ENCODE peak calls at places on chromosomes 5 and 9, in ten cellular contexts. Y is NCI-H526, D is NCI-H1694, X is anterior cingulate cortex, A is NCI-H460, L is GM19239, J is fibroblast of mammary gland, W is NCI-H1417, E is LoVo, H is DMS153. R is an unnamed sample.

GRCh38 chr5:74575741-74576538 is 64.6 kb downstream of the ENC1 start:
- DNase-seq in H (no peak), J (peak), E (peak), A (peak), W (no peak), L (no peak), Y (no peak), X (no peak), D (no peak), R (no peak)

GRCh38 chr5:63374085-63374484 is 588.2 kb downstream of the HTR1A start:
- DNase-seq in H (no peak), L (no peak), X (no peak), Y (no peak), A (no peak), J (no peak), D (no peak), W (no peak), E (no peak), R (no peak)

GRCh38 chr9:21817176-21817575 is 14.7 kb downstream of the MTAP start:
- DNase-seq in L (no peak), E (no peak), J (peak), D (no peak), A (no peak), W (no peak), H (no peak), X (no peak), Y (no peak), R (no peak)

GRCh38 chr5:143019157-143019556 is 249.0 kb downstream of the ARHGAP26 start:
- DNase-seq in E (no peak), H (no peak), Y (no peak), X (no peak), A (no peak), J (no peak), D (no peak), L (no peak), W (no peak), R (no peak)

GRCh38 chr5:149455889-149456409 is 76.9 kb upstream of the IL17B start:
- DNase-seq in L (no peak), J (peak), W (no peak), Y (no peak), H (no peak), D (peak), A (no peak), E (peak), X (no peak), R (no peak)

GRCh38 chr5:139897982-139898381 is 102.4 kb downstream of the PSD2 start:
- DNase-seq in X (no peak), W (no peak), J (no peak), E (no peak), L (no peak), H (no peak), D (no peak), Y (no peak), A (no peak), R (no peak)

GRCh38 chr9:13088734-13089427 is 190.6 kb downstream of the MPDZ start:
- DNase-seq in W (peak), J (peak), E (peak), X (peak), D (peak), L (peak), H (peak), A (peak), Y (peak), R (peak)

GRCh38 chr5:5209101-5209500 is 69.0 kb downstream of the ADAMTS16 start:
- DNase-seq in W (no peak), J (peak), D (no peak), A (no peak), L (no peak), Y (no peak), H (no peak), E (no peak), X (no peak), R (no peak)

GRCh38 chr9:18534611-18535010 is 60.7 kb downstream of the ADAMTSL1 start:
- DNase-seq in X (no peak), Y (no peak), J (no peak), L (no peak), D (no peak), E (no peak), W (no peak), H (no peak), A (no peak), R (no peak)

GRCh38 chr9:34592895-34593601 is 3.5 kb upstream of the CNTFR start:
- DNase-seq in J (no peak), D (peak), A (no peak), E (no peak), X (peak), L (no peak), Y (peak), H (no peak), W (peak), R (peak)

GRCh38 chr5:59335544-59335943 is 558.0 kb downstream of the PDE4D start:
- DNase-seq in L (no peak), A (no peak), D (no peak), W (no peak), J (no peak), Y (no peak), H (no peak), E (no peak), X (no peak), R (peak)

GRCh38 chr5:122895141-122895540 is 49.7 kb downstream of the SNX24 start:
- DNase-seq in H (no peak), D (no peak), J (no peak), Y (no peak), A (no peak), E (no peak), L (no peak), X (no peak), W (no peak), R (no peak)

GRCh38 chr9:87157366-87158031 is 210.2 kb upstream of the GAS1 start:
- DNase-seq in X (no peak), D (no peak), W (no peak), J (no peak), Y (peak), E (no peak), H (no peak), L (no peak), A (no peak), R (no peak)

GRCh38 chr5:151123897-151124751 is 33.5 kb downstream of the ANXA6 start:
- DNase-seq in D (no peak), L (peak), X (no peak), E (peak), A (peak), W (peak), J (peak), H (no peak), Y (no peak), R (no peak)

GRCh38 chr9:14441976-14442651 is 128.2 kb upstream of the NFIB start:
- DNase-seq in J (no peak), H (no peak), X (no peak), A (peak), W (no peak), L (no peak), E (peak), D (no peak), Y (no peak), R (no peak)

GRCh38 chr9:130010151-130010988 is 32.6 kb downstream of the FNBP1 start:
- DNase-seq in J (no peak), D (no peak), E (no peak), H (no peak), Y (no peak), X (no peak), L (no peak), A (no peak), W (no peak), R (no peak)